ENCODE peak calls at places on chromosomes 7 and 10, in eight cellular contexts. P is H9, L is AG04450, D is heart left ventricle, X is progenitor cell of endocrine pancreas, H is psoas muscle, Q is tibial artery, I is foreskin fibroblast. G is an unnamed sample.

GRCh38 chr10:78802866-78803265 is 265.9 kb upstream of the ZMIZ1 start:
- DNase-seq in P (no peak), L (peak), D (peak), X (no peak), H (peak), Q (peak), I (peak), G (no peak)

GRCh38 chr7:50502947-50503346 is 52.8 kb upstream of the FIGNL1 start:
- DNase-seq in P (no peak), L (no peak), D (no peak), X (no peak), H (peak), Q (no peak), I (peak), G (no peak)

GRCh38 chr7:139321071-139321745 is 19.9 kb upstream of the FMC1 start:
- DNase-seq in P (peak), L (no peak), D (no peak), X (no peak), H (no peak), Q (no peak), I (peak), G (no peak)

GRCh38 chr7:126820925-126821324 is 431.8 kb downstream of the GRM8 start:
- DNase-seq in P (no peak), L (no peak), D (no peak), X (no peak), H (no peak), Q (no peak), I (no peak), G (no peak)

GRCh38 chr10:114694735-114695134 is 36.7 kb upstream of the ABLIM1 start:
- DNase-seq in P (peak), L (no peak), D (no peak), X (peak), H (no peak), Q (no peak), I (peak), G (no peak)

GRCh38 chr10:6619663-6620062 is 39.6 kb upstream of the PRKCQ start:
- DNase-seq in P (no peak), L (no peak), D (no peak), X (no peak), H (no peak), Q (no peak), I (peak), G (no peak)

GRCh38 chr7:33761440-33762080 is 143.8 kb upstream of the BMPER start:
- DNase-seq in P (no peak), L (no peak), D (no peak), X (no peak), H (no peak), Q (no peak), I (no peak), G (no peak)

GRCh38 chr7:155804897-155805825 is 7.1 kb downstream of the SHH start:
- DNase-seq in P (peak), L (no peak), D (peak), X (peak), H (no peak), Q (no peak), I (peak), G (no peak)

GRCh38 chr10:86342111-86342863 is 24.3 kb downstream of the GRID1 start:
- DNase-seq in P (no peak), L (no peak), D (peak), X (no peak), H (no peak), Q (no peak), I (no peak), G (peak)

GRCh38 chr7:158631574-158632195 is 44.1 kb upstream of the PTPRN2 start:
- DNase-seq in P (no peak), L (no peak), D (no peak), X (no peak), H (no peak), Q (no peak), I (no peak), G (no peak)

GRCh38 chr10:122435212-122435827 is 19.1 kb upstream of the ARMS2 start:
- DNase-seq in P (no peak), L (no peak), D (no peak), X (no peak), H (no peak), Q (no peak), I (peak), G (no peak)

GRCh38 chr10:74825033-74825370 is 1.4 kb upstream of the KAT6B start:
- DNase-seq in P (peak), L (no peak), D (no peak), X (peak), H (peak), Q (peak), I (no peak), G (no peak)

GRCh38 chr10:93219347-93219746 is 145.7 kb downstream of the CYP26A1 start:
- DNase-seq in P (no peak), L (no peak), D (no peak), X (no peak), H (no peak), Q (no peak), I (no peak), G (no peak)

GRCh38 chr10:8581521-8582225 is 527.2 kb downstream of the GATA3 start:
- DNase-seq in P (no peak), L (no peak), D (no peak), X (no peak), H (no peak), Q (no peak), I (no peak), G (no peak)

GRCh38 chr7:20306499-20306946 is 24.2 kb upstream of the ITGB8 start:
- DNase-seq in P (peak), L (no peak), D (no peak), X (no peak), H (no peak), Q (no peak), I (peak), G (no peak)

GRCh38 chr7:69864283-69864682 is 266.0 kb downstream of the AUTS2 start:
- DNase-seq in P (no peak), L (no peak), D (no peak), X (no peak), H (no peak), Q (no peak), I (peak), G (no peak)

GRCh38 chr7:45001138-45001694 is 1.2 kb downstream of the CCM2 start:
- DNase-seq in P (peak), L (no peak), D (no peak), X (no peak), H (no peak), Q (no peak), I (peak), G (no peak)

GRCh38 chr7:125926621-125927020 is 997.0 kb upstream of the POT1 start:
- DNase-seq in P (no peak), L (no peak), D (no peak), X (no peak), H (no peak), Q (no peak), I (no peak), G (no peak)

GRCh38 chr7:27972272-27972671 is 208.3 kb downstream of the JAZF1 start:
- DNase-seq in P (no peak), L (no peak), D (no peak), X (no peak), H (no peak), Q (no peak), I (no peak), G (no peak)

DNA sequence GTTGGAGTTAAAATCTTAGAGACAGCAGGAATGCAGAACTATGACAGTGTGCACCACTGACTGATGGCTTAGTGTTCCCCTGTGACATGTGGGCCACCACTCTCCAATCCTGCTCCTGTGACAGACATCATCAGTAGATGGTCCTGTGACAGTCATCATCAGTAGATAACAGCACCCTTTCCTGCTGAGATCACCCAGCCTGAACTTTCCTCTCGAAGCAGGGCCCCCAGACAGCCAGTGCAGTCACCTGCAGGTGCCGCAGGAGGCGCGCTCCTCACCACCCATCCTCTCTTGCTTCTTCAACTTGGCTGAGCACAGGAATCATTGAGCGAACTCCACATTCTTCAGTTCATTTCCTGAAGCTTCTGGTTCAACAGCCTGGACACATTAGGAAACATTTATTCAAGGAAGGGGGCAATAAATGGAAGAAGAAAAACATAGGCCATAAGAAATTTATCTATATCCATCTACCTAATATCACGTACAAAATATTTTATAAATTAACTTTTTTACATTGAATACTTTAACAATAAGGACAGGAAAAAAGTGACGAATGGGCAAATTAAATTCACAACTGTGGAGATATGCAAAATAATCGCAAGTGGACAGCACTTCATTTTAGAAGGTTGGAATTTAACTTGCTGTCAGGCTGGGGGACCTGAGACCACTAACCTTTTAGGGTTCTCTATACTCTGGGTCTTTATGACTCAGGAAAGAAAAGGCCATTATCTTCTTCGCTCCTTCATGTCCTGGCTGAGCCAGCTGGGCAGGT is 32.0 kb upstream of the MKI67 start:
- DNase-seq in P (no peak), L (no peak), D (no peak), X (no peak), H (no peak), Q (no peak), I (no peak), G (no peak)
- TF ChIP-seq CTCF in P (no peak), L (no peak), D (no peak), X (no peak), H (no peak), Q (no peak), I (no peak), G (no peak)

GRCh38 chr7:2017483-2017891 is 215.3 kb downstream of the MAD1L1 start:
- DNase-seq in P (no peak), L (no peak), D (peak), X (no peak), H (peak), Q (no peak), I (no peak), G (peak)

GRCh38 chr7:2016761-2017482 is 215.8 kb downstream of the MAD1L1 start:
- DNase-seq in P (no peak), L (no peak), D (no peak), X (no peak), H (peak), Q (peak), I (no peak), G (peak)

GRCh38 chr7:2019693-2020511 is 212.8 kb downstream of the MAD1L1 start:
- DNase-seq in P (no peak), L (peak), D (peak), X (no peak), H (peak), Q (peak), I (peak), G (peak)

GRCh38 chr7:2018786-2019692 is 213.7 kb downstream of the MAD1L1 start:
- DNase-seq in P (no peak), L (peak), D (peak), X (no peak), H (peak), Q (peak), I (peak), G (peak)

GRCh38 chr7:2017914-2018785 is 214.6 kb downstream of the MAD1L1 start:
- DNase-seq in P (no peak), L (no peak), D (peak), X (no peak), H (peak), Q (peak), I (no peak), G (peak)
- TF ChIP-seq CTCF in P (no peak), L (no peak), D (no peak), X (no peak), H (no peak), Q (no peak), I (no peak), G (no peak)

GRCh38 chr7:132045002-132045401 is 488.6 kb upstream of the PODXL start:
- DNase-seq in P (no peak), L (no peak), D (no peak), X (no peak), H (no peak), Q (no peak), I (no peak), G (no peak)

GRCh38 chr7:132044247-132044646 is 487.8 kb upstream of the PODXL start:
- DNase-seq in P (no peak), L (no peak), D (no peak), X (no peak), H (no peak), Q (no peak), I (no peak), G (no peak)

GRCh38 chr7:132045481-132045980 is 489.1 kb upstream of the PODXL start:
- DNase-seq in P (no peak), L (no peak), D (no peak), X (no peak), H (no peak), Q (no peak), I (no peak), G (no peak)

GRCh38 chr7:132053871-132054270 is 497.4 kb upstream of the PODXL start:
- DNase-seq in P (no peak), L (no peak), D (no peak), X (no peak), H (no peak), Q (no peak), I (no peak), G (no peak)

GRCh38 chr7:132049462-132050304 is 493.3 kb upstream of the PODXL start:
- DNase-seq in P (peak), L (no peak), D (no peak), X (peak), H (no peak), Q (no peak), I (peak), G (no peak)
- TF ChIP-seq CTCF in P (peak), L (peak), D (peak), X (peak), H (peak), Q (peak), I (peak), G (peak)

DNA sequence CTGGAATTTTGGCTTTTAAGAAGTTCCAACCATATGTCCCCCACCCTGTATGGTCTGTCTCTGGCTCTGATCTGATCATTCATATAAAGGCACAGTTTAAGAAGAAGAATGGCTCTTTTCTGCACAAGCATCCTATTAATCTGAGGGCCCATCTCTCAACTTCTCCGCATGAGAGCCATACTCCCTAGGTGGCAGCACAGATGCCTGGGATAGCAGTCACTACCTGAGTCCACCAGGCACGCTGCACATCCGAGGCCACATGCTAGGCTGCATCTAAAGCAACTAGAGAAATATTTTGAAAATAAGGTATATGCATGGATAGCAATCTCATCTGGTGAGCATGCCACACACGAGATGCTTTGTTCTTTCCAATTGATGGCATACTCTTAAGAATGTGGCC is 565.5 kb downstream of the PARD3 start:
- DNase-seq in P (peak), L (no peak), D (no peak), X (no peak), H (no peak), Q (no peak), I (peak), G (no peak)
- TF ChIP-seq CTCF in P (peak), L (no peak), D (no peak), X (peak), H (no peak), Q (no peak), I (no peak), G (no peak)

GRCh38 chr7:54546081-54546985 is 4.2 kb downstream of the VSTM2A start:
- DNase-seq in P (peak), L (no peak), D (no peak), X (peak), H (no peak), Q (no peak), I (peak), G (no peak)
- TF ChIP-seq CTCF in P (peak), L (no peak), D (no peak), X (peak), H (no peak), Q (no peak), I (no peak), G (no peak)

DNA sequence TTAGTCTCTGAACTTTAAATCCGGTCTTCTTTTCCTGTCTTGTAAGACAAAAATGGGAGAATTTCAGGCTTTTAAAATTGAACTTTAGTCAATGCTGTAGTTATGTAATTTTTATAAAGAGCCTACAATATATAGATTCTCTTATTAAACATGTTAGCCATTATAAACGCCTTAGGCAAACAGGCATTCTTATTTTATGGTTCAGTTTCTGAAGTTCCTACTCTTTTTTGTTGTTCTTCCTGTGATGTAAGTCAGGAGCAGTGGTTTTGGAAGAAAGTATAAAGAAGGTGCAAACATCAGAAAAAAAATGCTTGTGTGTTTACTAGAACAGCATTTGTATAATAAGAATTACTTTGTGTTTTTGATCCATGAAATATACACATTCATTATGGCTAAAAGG is 41.6 kb downstream of the BICC1 start:
- DNase-seq in P (no peak), L (no peak), D (no peak), X (no peak), H (no peak), Q (no peak), I (no peak), G (no peak)
- TF ChIP-seq CTCF in P (no peak), L (no peak), D (no peak), X (no peak), H (no peak), Q (no peak), I (no peak), G (no peak)

GRCh38 chr7:100687261-100687660 is 6.8 kb downstream of the GIGYF1 start:
- DNase-seq in P (no peak), L (no peak), D (no peak), X (no peak), H (no peak), Q (no peak), I (no peak), G (no peak)

GRCh38 chr7:100691676-100692577 is 2.1 kb downstream of the GIGYF1 start:
- DNase-seq in P (peak), L (no peak), D (peak), X (peak), H (peak), Q (peak), I (peak), G (no peak)

GRCh38 chr7:100687740-100688592 is 6.1 kb downstream of the GIGYF1 start:
- DNase-seq in P (no peak), L (no peak), D (no peak), X (no peak), H (no peak), Q (no peak), I (peak), G (no peak)

GRCh38 chr7:100688593-100688860 is 5.5 kb downstream of the GIGYF1 start:
- DNase-seq in P (no peak), L (no peak), D (no peak), X (no peak), H (no peak), Q (no peak), I (no peak), G (no peak)

GRCh38 chr7:100689230-100690135 is 4.6 kb downstream of the GIGYF1 start:
- DNase-seq in P (peak), L (no peak), D (peak), X (no peak), H (no peak), Q (no peak), I (no peak), G (no peak)
- TF ChIP-seq CTCF in P (no peak), L (no peak), D (no peak), X (no peak), H (no peak), Q (no peak), I (no peak), G (no peak)

DNA sequence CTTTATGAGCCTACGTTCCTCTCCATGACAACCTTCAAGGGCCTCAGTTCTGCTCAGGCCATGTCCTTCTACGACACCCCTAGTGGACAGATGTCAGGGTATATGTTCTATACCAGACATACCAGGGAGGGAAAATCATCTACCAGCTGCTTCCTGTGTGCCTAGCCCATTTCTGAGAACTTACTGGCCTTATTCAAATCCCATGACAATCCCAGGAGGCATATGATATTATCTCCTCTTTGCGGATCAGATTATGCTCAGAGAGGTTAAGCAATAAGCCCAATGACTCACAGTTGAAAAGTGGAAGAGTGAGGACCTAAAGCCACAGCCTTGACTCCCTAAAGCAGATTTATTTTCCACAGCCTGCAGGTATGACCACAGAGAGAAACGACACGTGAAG is 139.3 kb downstream of the GLI3 start:
- DNase-seq in P (no peak), L (no peak), D (no peak), X (no peak), H (no peak), Q (no peak), I (peak), G (no peak)
- TF ChIP-seq CTCF in P (peak), L (peak), D (no peak), X (peak), H (no peak), Q (no peak), I (peak), G (no peak)